ENCODE peak calls at places on chromosomes 13 and 19, in six cellular contexts. O is stimulated activated naive CD4-positive, alpha-beta T cell; P is Right ventricle myocardium superior; J is foreskin melanocyte; Z is T-helper 1 cell; A is naive thymus-derived CD8-positive, alpha-beta T cell. B is an unnamed sample.

GRCh38 chr13:100694722-100695644 is 20.4 kb upstream of the TMTC4 start:
- DNase-seq in O (no peak), P (no peak), J (peak), Z (no peak), A (no peak), B (peak)

GRCh38 chr19:51325161-51325979 is 13.9 kb downstream of the IGLON5 start:
- DNase-seq in O (no peak), P (no peak), J (no peak), Z (no peak), A (no peak), B (no peak)

GRCh38 chr19:14494910-14495677 is 833 bp downstream of the GIPC1 start:
- DNase-seq in O (no peak), P (peak), J (no peak), Z (no peak), A (no peak), B (no peak)

GRCh38 chr19:18110833-18111232 is 13.3 kb downstream of the MAST3 start:
- DNase-seq in O (no peak), P (no peak), J (no peak), Z (no peak), A (no peak), B (no peak)

GRCh38 chr13:98476106-98476505 is 100.8 kb downstream of the STK24 start:
- DNase-seq in O (no peak), P (no peak), J (no peak), Z (peak), A (no peak), B (peak)

GRCh38 chr19:38877781-38878574 is at the start of gene RINL:
- DNase-seq in O (peak), P (peak), J (no peak), Z (peak), A (peak), B (no peak)

GRCh38 chr19:4701557-4701956 is 22.1 kb downstream of the DPP9 start:
- DNase-seq in O (no peak), P (no peak), J (no peak), Z (no peak), A (no peak), B (no peak)

GRCh38 chr19:3822683-3823344 is 36.6 kb upstream of the MATK start:
- DNase-seq in O (no peak), P (no peak), J (no peak), Z (no peak), A (no peak), B (no peak)

GRCh38 chr13:26628706-26629105 is 71.2 kb downstream of the WASF3 start:
- DNase-seq in O (no peak), P (no peak), J (no peak), Z (no peak), A (no peak), B (peak)

GRCh38 chr13:79246575-79246949 is 159.5 kb downstream of the RBM26 start:
- DNase-seq in O (no peak), P (no peak), J (no peak), Z (no peak), A (no peak), B (peak)

GRCh38 chr19:50532952-50533351 is 19.2 kb upstream of the ASPDH start:
- DNase-seq in O (no peak), P (no peak), J (no peak), Z (no peak), A (no peak), B (no peak)

GRCh38 chr13:23634897-23635296 is 64.7 kb downstream of the TNFRSF19 start:
- DNase-seq in O (no peak), P (no peak), J (no peak), Z (no peak), A (no peak), B (peak)

GRCh38 chr13:61695147-61695546 is 279.5 kb upstream of the PCDH20 start:
- DNase-seq in O (no peak), P (no peak), J (peak), Z (no peak), A (no peak), B (no peak)

GRCh38 chr13:44013666-44014291 is 134.1 kb downstream of the LACC1 start:
- DNase-seq in O (no peak), P (no peak), J (peak), Z (no peak), A (no peak), B (peak)

GRCh38 chr19:6717036-6717435 is 3.4 kb downstream of the C3 start:
- DNase-seq in O (no peak), P (no peak), J (no peak), Z (no peak), A (no peak), B (no peak)

GRCh38 chr13:23159587-23160240 is 21.1 kb upstream of the SGCG start:
- DNase-seq in O (no peak), P (no peak), J (no peak), Z (no peak), A (no peak), B (no peak)

GRCh38 chr19:41278478-41278877 is 14.3 kb downstream of the HNRNPUL1 start:
- DNase-seq in O (no peak), P (no peak), J (no peak), Z (no peak), A (no peak), B (no peak)

GRCh38 chr19:1884291-1884718 is 991 bp downstream of the ABHD17A start:
- DNase-seq in O (peak), P (no peak), J (no peak), Z (no peak), A (no peak), B (no peak)

GRCh38 chr19:16940626-16941025 is 51.8 kb downstream of the F2RL3 start:
- DNase-seq in O (no peak), P (no peak), J (no peak), Z (no peak), A (no peak), B (no peak)

GRCh38 chr19:47461876-47462275 is 9.8 kb downstream of the SLC8A2 start:
- DNase-seq in O (no peak), P (no peak), J (no peak), Z (no peak), A (no peak), B (no peak)

GRCh38 chr19:39110263-39110967 is 15.2 kb upstream of the PAK4 start:
- DNase-seq in O (peak), P (peak), J (no peak), Z (peak), A (peak), B (peak)

GRCh38 chr13:63954683-63955082 is 2539.0 kb upstream of the PCDH20 start:
- DNase-seq in O (no peak), P (no peak), J (no peak), Z (no peak), A (no peak), B (peak)

GRCh38 chr19:28829762-28830161 is 383.2 kb downstream of the UQCRFS1 start:
- DNase-seq in O (no peak), P (no peak), J (no peak), Z (no peak), A (no peak), B (no peak)

GRCh38 chr19:15287496-15287895 is 44.8 kb downstream of the BRD4 start:
- DNase-seq in O (no peak), P (no peak), J (no peak), Z (no peak), A (no peak), B (no peak)

GRCh38 chr19:31648347-31648746 is 299.1 kb upstream of the TSHZ3 start:
- DNase-seq in O (no peak), P (no peak), J (no peak), Z (no peak), A (no peak), B (peak)

GRCh38 chr19:2517881-2518601 is 42.1 kb downstream of the GADD45B start:
- DNase-seq in O (no peak), P (no peak), J (no peak), Z (no peak), A (peak), B (no peak)

GRCh38 chr13:98688373-98688772 is 64.1 kb downstream of the SLC15A1 start:
- DNase-seq in O (no peak), P (no peak), J (no peak), Z (no peak), A (no peak), B (no peak)

B was measured in SK-MEL-5.